ENCODE peak calls at places on chromosomes 4 and X, in eight cellular contexts. H is fibroblast of lung; O is RCC 7860; B is activated CD4-positive, alpha-beta T cell treated with anti-CD3 and anti-CD28 coated beads, Interleukin-2, amount 10 ng/mL, durations not matched to agents 7 days and 5 days; X is cardiac muscle cell; P is activated CD8-positive, alpha-beta T cell treated with anti-CD3 and anti-CD28 coated beads for 36 hours; Z is NCI-H1694 treated with DMSO at 0.1 percent for 48 hours; A is HFFc6. Y is an unnamed sample.

GRCh38 chrX:138485767-138486166 is 225.8 kb downstream of the FGF13 start:
- DNase-seq in B (no peak), H (no peak), P (no peak), X (no peak), Z (no peak), A (no peak), O (no peak), Y (no peak)

GRCh38 chr4:21726255-21726815 is 222.2 kb downstream of the KCNIP4 start:
- DNase-seq in P (no peak), X (no peak), B (no peak), O (no peak), H (peak; percentile 9), Z (no peak), A (no peak), Y (no peak)

GRCh38 chrX:47577424-47577823 is 4.8 kb upstream of the TIMP1 start:
- DNase-seq in P (no peak), A (no peak), O (no peak), H (peak; percentile 66), Z (no peak), B (no peak), X (no peak), Y (no peak)

GRCh38 chr4:82748781-82749504 is 49.7 kb downstream of the SCD5 start:
- DNase-seq in B (no peak), X (no peak), O (no peak), Z (no peak), H (no peak), A (no peak), P (no peak), Y (no peak)

GRCh38 chr4:157052429-157053040 is 23.4 kb upstream of the GLRB start:
- DNase-seq in O (no peak), X (no peak), H (no peak), P (no peak), Z (no peak), A (no peak), B (no peak), Y (peak; percentile 13)

GRCh38 chrX:35292522-35292921 is 349.9 kb downstream of the FAM47B start:
- DNase-seq in B (no peak), O (no peak), A (no peak), P (no peak), H (no peak), Z (no peak), X (no peak), Y (no peak)

GRCh38 chr4:108751321-108751720 is 11.5 kb downstream of the ETNPPL start:
- DNase-seq in X (no peak), P (no peak), B (no peak), H (no peak), A (no peak), O (no peak), Z (no peak), Y (no peak)

GRCh38 chrX:37590047-37590446 is 18.6 kb downstream of the LANCL3 start:
- DNase-seq in Z (no peak), A (no peak), B (no peak), H (no peak), X (no peak), P (no peak), O (no peak), Y (no peak)

GRCh38 chr4:152970102-152970820 is 34.1 kb downstream of the FHDC1 start:
- DNase-seq in Z (no peak), O (peak; percentile 24), P (no peak), A (peak; percentile 87), B (no peak), H (no peak), X (no peak), Y (no peak)

GRCh38 chrX:7690842-7691241 is 152.1 kb upstream of the VCX start:
- DNase-seq in P (no peak), X (peak; percentile 20), A (no peak), Z (no peak), B (no peak), O (no peak), H (no peak), Y (no peak)

GRCh38 chrX:43835557-43835956 is 46.7 kb downstream of the MAOB start:
- DNase-seq in A (no peak), X (no peak), B (no peak), Z (no peak), P (no peak), O (no peak), H (no peak), Y (no peak)

GRCh38 chr4:110970642-110971041 is 347.8 kb upstream of the PITX2 start:
- DNase-seq in H (peak; percentile 56), A (peak; percentile 66), O (peak; percentile 20), Z (no peak), P (peak; percentile 14), B (peak; percentile 6), X (peak; percentile 69), Y (peak; percentile 16)

GRCh38 chrX:3204606-3205005 is 141.8 kb downstream of the MXRA5 start:
- DNase-seq in H (peak; percentile 15), O (no peak), X (no peak), Z (no peak), A (no peak), B (no peak), P (no peak), Y (no peak)

GRCh38 chr4:82733636-82734035 is 65.0 kb downstream of the SCD5 start:
- DNase-seq in B (no peak), H (peak; percentile 72), O (no peak), A (no peak), Z (no peak), X (no peak), P (peak; percentile 27), Y (peak; percentile 59)

GRCh38 chrX:15437724-15438123 is 53.5 kb upstream of the VEGFD start:
- DNase-seq in A (no peak), H (no peak), B (no peak), X (no peak), P (no peak), O (no peak), Z (no peak), Y (no peak)

GRCh38 chrX:133880032-133880443 is 105.4 kb downstream of the GPC3 start:
- DNase-seq in A (no peak), H (no peak), Z (no peak), O (no peak), P (no peak), X (no peak), B (no peak), Y (no peak)

GRCh38 chrX:86148024-86148511 is at the start of gene DACH2:
- DNase-seq in O (no peak), B (peak; percentile 35), A (no peak), H (peak; percentile 78), Z (no peak), P (peak; percentile 31), X (peak; percentile 90), Y (no peak)

GRCh38 chr4:16858275-16858752 is 40.1 kb downstream of the LDB2 start:
- DNase-seq in A (peak; percentile 52), Z (no peak), O (no peak), B (no peak), X (peak; percentile 5), H (peak; percentile 61), P (no peak), Y (no peak)

GRCh38 chr4:8765631-8766590 is 105.7 kb downstream of the HMX1 start:
- DNase-seq in A (no peak), H (no peak), X (no peak), B (no peak), P (no peak), Z (no peak), O (no peak), Y (peak; percentile 2)

GRCh38 chr4:17705107-17705506 is 76.3 kb downstream of the FAM184B start:
- DNase-seq in A (no peak), P (no peak), B (no peak), X (no peak), Z (no peak), O (no peak), H (no peak), Y (no peak)

GRCh38 chrX:10038585-10038984 is 71.4 kb downstream of the CLDN34 start:
- DNase-seq in B (no peak), O (no peak), H (no peak), P (no peak), Z (no peak), A (no peak), X (no peak), Y (no peak)

GRCh38 chr4:69098470-69098869 is 2.2 kb downstream of the UGT2B7 start:
- DNase-seq in H (no peak), B (no peak), O (no peak), A (no peak), Z (no peak), P (no peak), X (no peak), Y (no peak)

GRCh38 chrX:70025464-70025863 is 24.3 kb downstream of the AWAT2 start:
- DNase-seq in O (no peak), Z (no peak), B (no peak), P (no peak), A (no peak), H (no peak), X (no peak), Y (no peak)

GRCh38 chrX:17632942-17633341 is 104.4 kb upstream of the SCML1 start:
- DNase-seq in X (no peak), B (no peak), Z (no peak), O (no peak), P (no peak), H (peak; percentile 23), A (no peak), Y (no peak)

GRCh38 chrX:106484233-106484632 is 127.5 kb upstream of the RADX start:
- DNase-seq in A (no peak), X (no peak), Z (no peak), H (no peak), P (peak; percentile 22), O (no peak), B (peak; percentile 29), Y (no peak)

GRCh38 chr4:119550857-119551532 is 77.6 kb downstream of the PDE5A start:
- DNase-seq in H (no peak), B (no peak), A (peak; percentile 47), P (no peak), Z (no peak), X (no peak), O (no peak), Y (no peak)

GRCh38 chr4:119189638-119190037 is 22.9 kb upstream of the USP53 start:
- DNase-seq in X (no peak), B (no peak), A (no peak), Z (no peak), P (no peak), O (no peak), H (peak; percentile 86), Y (no peak)

GRCh38 chr4:138696058-138696457 is 319.5 kb upstream of the NOCT start:
- DNase-seq in O (no peak), Z (no peak), H (no peak), X (no peak), B (no peak), P (no peak), A (no peak), Y (no peak)

GRCh38 chr4:168589154-168589553 is 92.3 kb downstream of the PALLD start:
- DNase-seq in X (no peak), H (peak; percentile 79), P (no peak), Z (no peak), B (no peak), A (peak; percentile 60), O (peak; percentile 70), Y (peak; percentile 66)

GRCh38 chr4:127250577-127250976 is 382.2 kb upstream of the INTU start:
- DNase-seq in H (no peak), B (no peak), X (no peak), O (no peak), P (no peak), A (no peak), Z (no peak), Y (no peak)

Y was measured in epithelial cell of proximal tubule.